ENCODE peak calls at places on chromosomes 16 and 17, in nine cellular contexts. I is upper lobe of left lung, B is esophagus muscularis mucosa, M is heart left ventricle, A is ovary, P is breast epithelium, W is prostate gland, H is HCT116, S is vagina. V is an unnamed sample. For H3K4me1, the result is how much of the 10 kb centered on the place peaks cover.

GRCh38 chr16:8182761-8183160 is 407.6 kb downstream of the TMEM114 start:
- DNase-seq in I (no peak), B (no peak), M (no peak), A (no peak), P (no peak), W (no peak), H (no peak), S (no peak), V (no peak)

GRCh38 chr17:56914641-56915263 is 903 bp upstream of the TRIM25 start:
- DNase-seq in I (no peak), B (no peak), M (no peak), A (no peak), P (no peak), W (no peak), H (peak), S (no peak), V (no peak)

GRCh38 chr17:59725691-59726090 is 18.2 kb downstream of the VMP1 start:
- DNase-seq in I (no peak), B (no peak), M (no peak), A (no peak), P (no peak), W (no peak), H (no peak), S (no peak), V (no peak)

GRCh38 chr17:79920751-79921410 is 81.6 kb upstream of the CBX4 start:
- DNase-seq in I (peak), B (no peak), M (peak), A (no peak), P (no peak), W (no peak), H (no peak), S (no peak), V (no peak)

GRCh38 chr17:4704991-4705390 is 1.1 kb upstream of the PELP1 start:
- DNase-seq in I (no peak), B (no peak), M (no peak), A (no peak), P (no peak), W (no peak), H (no peak), S (no peak), V (no peak)

GRCh38 chr16:19883296-19883951 is 1.2 kb downstream of the GPRC5B start:
- DNase-seq in I (peak), B (no peak), M (peak), A (peak), P (no peak), W (no peak), H (no peak), S (no peak), V (no peak)

GRCh38 chr16:4882633-4883285 is 35.5 kb downstream of the UBN1 start:
- DNase-seq in I (no peak), B (no peak), M (peak), A (no peak), P (peak), W (peak), H (peak), S (no peak), V (peak)

GRCh38 chr17:63701477-63702222 is 1.7 kb upstream of the LIMD2 start:
- DNase-seq in I (peak), B (no peak), M (no peak), A (no peak), P (no peak), W (no peak), H (no peak), S (no peak), V (no peak)

GRCh38 chr17:1787301-1787902 is 25.5 kb downstream of the SERPINF1 start:
- DNase-seq in I (no peak), B (no peak), M (peak), A (peak), P (no peak), W (peak), H (peak), S (no peak), V (no peak)

GRCh38 chr16:85579199-85579598 is 33.9 kb upstream of the GSE1 start:
- DNase-seq in I (peak), B (no peak), M (no peak), A (no peak), P (no peak), W (no peak), H (no peak), S (no peak), V (no peak)

GRCh38 chr17:73900516-73900915 is 256.3 kb upstream of the SDK2 start:
- DNase-seq in I (peak), B (no peak), M (no peak), A (no peak), P (no peak), W (no peak), H (no peak), S (peak), V (no peak)

GRCh38 chr17:32112416-32112815 is 29.9 kb upstream of the RHOT1 start:
- DNase-seq in I (peak), B (no peak), M (no peak), A (no peak), P (no peak), W (no peak), H (no peak), S (no peak), V (no peak)

GRCh38 chr17:38588775-38589174 is 17.0 kb downstream of the SRCIN1 start:
- DNase-seq in I (no peak), B (no peak), M (no peak), A (no peak), P (no peak), W (no peak), H (no peak), S (no peak), V (no peak)

GRCh38 chr17:82926081-82926480 is 86.3 kb upstream of the ZNF750 start:
- DNase-seq in I (no peak), B (no peak), M (no peak), A (no peak), P (no peak), W (no peak), H (no peak), S (no peak), V (peak)

GRCh38 chr16:89322381-89323119 is 105.0 kb downstream of the ZNF778 start:
- DNase-seq in I (peak), B (no peak), M (peak), A (peak), P (no peak), W (no peak), H (no peak), S (no peak), V (peak)

GRCh38 chr16:11213799-11214198 is 42.2 kb downstream of the SOCS1 start:
- DNase-seq in I (no peak), B (no peak), M (no peak), A (no peak), P (no peak), W (no peak), H (no peak), S (no peak), V (no peak)

GRCh38 chr16:53518550-53519416 is 15.8 kb upstream of the AKTIP start:
- DNase-seq in I (no peak), B (no peak), M (peak), A (no peak), P (no peak), W (no peak), H (no peak), S (no peak), V (no peak)

GRCh38 chr17:80246266-80246681 is 14.4 kb upstream of the RNF213 start:
- DNase-seq in I (no peak), B (no peak), M (no peak), A (no peak), P (no peak), W (no peak), H (no peak), S (no peak), V (no peak)

GRCh38 chr16:66207139-66207863 is 159.2 kb upstream of the CDH5 start:
- DNase-seq in I (no peak), B (peak), M (peak), A (no peak), P (no peak), W (no peak), H (no peak), S (peak), V (no peak)

GRCh38 chr16:6562985-6563384 is 769.7 kb upstream of the RBFOX1 start:
- DNase-seq in I (no peak), B (no peak), M (no peak), A (no peak), P (no peak), W (no peak), H (no peak), S (no peak), V (no peak)

GRCh38 chr16:82294874-82295273 is 124.8 kb upstream of the MPHOSPH6 start:
- DNase-seq in I (no peak), B (no peak), M (no peak), A (no peak), P (no peak), W (no peak), H (no peak), S (no peak), V (no peak)

GRCh38 chr17:72926171-72926570 is 166.3 kb downstream of the SLC39A11 start:
- DNase-seq in I (no peak), B (no peak), M (no peak), A (no peak), P (no peak), W (no peak), H (no peak), S (no peak), V (no peak)

GRCh38 chr16:3004781-3005284 is 7.9 kb upstream of the CLDN9 start:
- DNase-seq in I (no peak), B (no peak), M (no peak), A (no peak), P (no peak), W (no peak), H (no peak), S (no peak), V (peak)

GRCh38 chr17:56173026-56173425 is 19.8 kb downstream of the ANKFN1 start:
- DNase-seq in I (no peak), B (no peak), M (no peak), A (no peak), P (no peak), W (no peak), H (no peak), S (no peak), V (no peak)

GRCh38 chr16:30447512-30448226 is 2.0 kb upstream of the SEPHS2 start:
- DNase-seq in I (no peak), B (no peak), M (no peak), A (no peak), P (no peak), W (no peak), H (no peak), S (no peak), V (peak)

DNA sequence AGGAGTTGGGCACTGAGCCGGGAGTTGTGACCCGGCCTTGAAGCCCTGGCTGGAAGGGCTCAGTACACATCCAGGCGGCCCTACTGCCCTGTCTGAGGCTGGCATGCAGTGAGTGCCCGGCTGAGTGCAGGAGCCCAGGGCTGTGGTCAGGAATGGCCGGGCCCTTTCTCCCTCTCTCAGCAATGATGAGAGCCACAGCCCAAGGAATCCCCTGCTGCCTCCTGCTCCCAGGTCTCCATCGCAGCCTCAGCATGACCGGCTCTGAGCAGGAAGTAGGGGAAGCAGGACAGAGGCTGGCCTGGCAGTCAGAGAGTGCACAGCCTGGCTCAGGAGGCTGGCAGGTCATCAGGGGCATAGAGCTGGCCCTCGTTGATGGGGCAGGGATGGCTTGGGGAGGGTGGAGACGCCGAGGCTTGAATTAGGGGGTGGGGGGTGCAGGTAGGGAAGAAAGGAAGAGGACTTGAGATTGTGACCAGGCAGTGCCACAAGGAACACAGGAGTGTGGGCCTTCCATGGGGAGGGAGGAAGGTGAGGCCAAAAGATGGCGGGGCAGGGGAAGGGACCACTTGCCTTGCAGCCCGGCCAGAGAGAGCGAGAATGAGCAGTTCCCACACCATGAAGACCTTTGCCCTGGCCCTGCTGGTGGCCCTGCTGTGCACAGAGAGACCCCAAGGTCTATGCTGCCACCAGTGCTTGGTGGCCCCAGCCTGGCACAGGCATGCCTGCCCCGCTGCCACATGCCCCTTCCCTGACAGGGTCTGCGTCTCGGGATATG is 32.1 kb upstream of the KRT17 start:
- DNase-seq in I (no peak), B (no peak), M (no peak), A (no peak), P (no peak), W (no peak), H (no peak), S (no peak), V (no peak)
- H3K27ac ChIP-seq in I (peak), B (peak), M (no peak), A (no peak), P (peak), W (peak), H (peak), S (peak), V (no peak)

GRCh38 chr16:23317266-23317661 is 15.2 kb downstream of the SCNN1B start:
- DNase-seq in I (no peak), B (no peak), M (no peak), A (no peak), P (no peak), W (peak), H (no peak), S (no peak), V (no peak)
- TF ChIP-seq POLR2A in I (no peak), B (no peak), M (no peak), A (no peak), P (no peak), W (peak), H (no peak), S (no peak), V (no peak)

GRCh38 chr16:67927131-67927941 is 4.3 kb downstream of the CTRL start:
- DNase-seq in I (no peak), B (no peak), M (peak), A (no peak), P (no peak), W (no peak), H (no peak), S (no peak), V (no peak)
- H3K4me1 ChIP-seq in I (under half), B (half or more), M (under half), A (under half), P (under half), W (under half), H (under half), S (under half), V (under half)

DNA sequence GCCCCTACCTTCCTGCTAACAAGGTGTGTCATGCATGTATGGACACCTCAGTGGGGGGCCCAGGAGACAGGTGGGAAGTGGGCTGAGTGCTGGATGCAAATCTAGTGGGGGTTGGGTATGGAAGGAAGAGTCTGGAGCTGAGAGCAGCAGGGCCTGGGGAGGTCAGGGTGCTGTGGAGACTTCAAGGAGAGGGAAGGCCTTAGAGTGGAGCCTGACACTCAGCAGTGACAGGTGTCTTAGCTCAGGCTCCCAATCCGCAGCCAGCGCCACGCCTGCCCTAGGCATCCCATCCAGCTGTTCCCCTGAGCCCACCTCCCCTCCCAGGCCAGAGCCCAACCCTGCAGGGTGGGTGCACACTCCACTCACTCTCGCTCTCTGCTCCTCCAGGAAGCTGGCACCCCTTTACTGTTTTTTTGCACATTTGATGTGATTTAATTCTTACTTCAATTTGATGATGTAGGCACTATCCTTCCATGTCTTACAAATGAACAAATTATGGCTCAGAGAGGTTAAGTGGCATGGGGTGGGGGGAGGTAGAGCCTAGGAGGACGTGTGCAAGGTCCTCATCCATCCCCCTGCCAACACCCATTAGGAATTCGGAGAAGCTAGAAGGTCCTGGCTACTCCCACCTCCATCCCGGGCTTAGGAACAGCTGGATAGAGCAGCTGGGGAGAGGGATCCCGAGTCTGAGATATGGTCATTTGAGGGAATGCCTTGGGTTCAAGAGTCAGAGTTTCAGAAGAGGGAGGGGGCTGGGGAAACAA is 2.2 kb downstream of the FAM171A2 start:
- DNase-seq in I (no peak), B (no peak), M (no peak), A (no peak), P (no peak), W (no peak), H (no peak), S (no peak), V (no peak)
- H3K27ac ChIP-seq in I (no peak), B (no peak), M (no peak), A (no peak), P (no peak), W (no peak), H (no peak), S (peak), V (no peak)

DNA sequence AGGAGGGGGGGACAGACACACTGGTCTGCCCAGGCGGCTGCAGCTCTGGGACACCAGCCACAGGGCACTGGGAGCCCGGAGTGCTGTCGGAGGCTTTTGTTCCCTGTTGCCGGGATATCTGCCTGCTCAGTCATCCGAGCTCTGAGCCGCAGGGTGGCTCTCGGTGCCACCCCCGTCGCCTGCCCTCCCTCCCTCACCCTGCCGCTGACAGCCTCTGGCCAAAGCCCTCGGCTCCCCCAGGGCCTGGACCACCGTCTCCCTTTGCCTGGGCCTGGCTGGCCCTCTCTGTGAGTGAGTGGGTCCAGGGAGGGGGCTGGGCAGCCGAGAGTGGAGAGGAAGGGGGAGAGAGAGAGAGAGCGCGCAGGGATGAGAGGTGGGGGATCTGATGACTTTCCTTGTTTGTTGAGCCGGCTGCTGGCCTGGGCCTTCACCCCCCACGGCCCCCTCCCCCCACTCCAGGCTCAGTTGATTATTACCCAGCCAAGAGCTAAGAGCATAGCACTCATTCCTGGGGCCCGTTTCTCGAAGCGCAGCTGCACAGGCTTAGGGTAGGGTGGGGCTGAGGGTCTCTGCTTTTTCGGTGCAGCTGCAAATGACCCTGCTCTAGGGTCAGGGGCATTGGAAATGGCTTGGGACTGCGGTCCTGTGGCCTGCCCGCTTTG is 2.7 kb downstream of the FOXJ1 start:
- DNase-seq in I (no peak), B (no peak), M (no peak), A (no peak), P (no peak), W (no peak), H (no peak), S (no peak), V (peak)
- TF ChIP-seq POLR2A in I (no peak), B (no peak), M (no peak), A (no peak), P (no peak), W (no peak), H (no peak), S (no peak), V (no peak)